ENCODE peak calls at places on chromosomes 16 and 17, in five cellular contexts. S is lower lobe of right lung, D is GM23338, Q is SK-N-SH, R is trophoblast cell. B is an unnamed sample.

GRCh38 chr17:80779336-80779735 is 212.3 kb upstream of the CHMP6 start:
- DNase-seq in S (no peak), Q (no peak), D (no peak), R (no peak), B (no peak)

GRCh38 chr17:37884516-37884915 is 39.7 kb upstream of the TBC1D3K start:
- DNase-seq in Q (no peak), S (no peak), D (peak; percentile 6), R (no peak), B (no peak)

GRCh38 chr16:68005786-68006286 is 6.6 kb upstream of the DPEP2 start:
- DNase-seq in Q (no peak), S (peak; percentile 77), D (peak; percentile 29), R (peak; percentile 79), B (no peak)

GRCh38 chr17:51670899-51671298 is 410.6 kb downstream of the UTP18 start:
- DNase-seq in R (no peak), Q (no peak), D (no peak), S (no peak), B (no peak)

GRCh38 chr16:57810197-57811024 is 8.1 kb upstream of the KIFC3 start:
- DNase-seq in D (peak; percentile 67), S (peak; percentile 90), R (peak; percentile 85), Q (no peak), B (peak; percentile 71)

GRCh38 chr16:20734782-20735181 is 6.8 kb downstream of the THUMPD1 start:
- DNase-seq in R (no peak), Q (no peak), S (no peak), D (no peak), B (no peak)

GRCh38 chr17:61701334-61701733 is 110.3 kb upstream of the NACA2 start:
- DNase-seq in S (no peak), Q (no peak), R (no peak), D (no peak), B (no peak)

GRCh38 chr17:39676198-39676819 is 8.1 kb downstream of the PNMT start:
- DNase-seq in Q (no peak), R (no peak), D (no peak), S (peak; percentile 89), B (no peak)

GRCh38 chr16:57372372-57373116 is at the start of gene CX3CL1:
- DNase-seq in D (peak; percentile 81), R (no peak), S (peak; percentile 62), Q (peak; percentile 92), B (no peak)

GRCh38 chr16:81711609-81712329 is 67.3 kb upstream of the PLCG2 start:
- DNase-seq in S (no peak), D (peak; percentile 58), R (peak; percentile 97), Q (peak; percentile 41), B (no peak)

GRCh38 chr16:26963109-26963508 is 103.6 kb upstream of the C16orf82 start:
- DNase-seq in R (peak; percentile 8), S (no peak), D (peak; percentile 81), Q (peak; percentile 27), B (no peak)

GRCh38 chr17:77332981-77333685 is 192.4 kb downstream of the SEC14L1 start:
- DNase-seq in Q (no peak), S (no peak), R (peak; percentile 59), D (no peak), B (no peak)

GRCh38 chr17:41895617-41896016 is 23.1 kb downstream of the ACLY start:
- DNase-seq in D (no peak), R (no peak), S (no peak), Q (peak; percentile 55), B (no peak)

GRCh38 chr17:49482144-49482817 is 12.8 kb upstream of the NGFR start:
- DNase-seq in R (no peak), Q (no peak), D (no peak), S (no peak), B (no peak)

GRCh38 chr16:10895053-10895946 is 18.3 kb downstream of the CIITA start:
- DNase-seq in D (peak; percentile 89), Q (no peak), S (no peak), R (peak; percentile 66), B (no peak)

GRCh38 chr16:89053725-89054029 is 40.0 kb upstream of the ACSF3 start:
- DNase-seq in Q (no peak), S (no peak), R (no peak), D (no peak), B (no peak)

GRCh38 chr17:45745843-45746494 is 38.2 kb upstream of the CRHR1 start:
- DNase-seq in S (no peak), Q (no peak), D (peak; percentile 60), R (no peak), B (no peak)

GRCh38 chr16:4280625-4281024 is 7.8 kb upstream of the TFAP4 start:
- DNase-seq in Q (no peak), D (no peak), S (no peak), R (no peak), B (no peak)

GRCh38 chr16:87330646-87331045 is 13.5 kb upstream of the C16orf95 start:
- DNase-seq in D (no peak), Q (no peak), S (peak; percentile 14), R (no peak), B (no peak)

GRCh38 chr17:65703891-65704290 is 142.4 kb upstream of the AXIN2 start:
- DNase-seq in R (no peak), S (no peak), D (no peak), Q (no peak), B (no peak)

GRCh38 chr17:48608921-48609505 is 1.8 kb downstream of the HOXB7 start:
- DNase-seq in Q (no peak), S (no peak), D (no peak), R (peak; percentile 5), B (no peak)

GRCh38 chr16:49986351-49987124 is 38.5 kb upstream of the CNEP1R1 start:
- DNase-seq in D (peak; percentile 40), S (no peak), R (peak; percentile 68), Q (peak; percentile 16), B (no peak)

GRCh38 chr17:34156741-34157589 is 98.1 kb upstream of the CCL2 start:
- DNase-seq in Q (peak; percentile 74), R (no peak), D (no peak), S (no peak), B (no peak)

GRCh38 chr17:10318540-10318939 is 54.3 kb downstream of the MYH13 start:
- DNase-seq in S (no peak), Q (no peak), D (peak; percentile 27), R (no peak), B (no peak)

GRCh38 chr17:20989481-20989880 is 53.3 kb downstream of the USP22 start:
- DNase-seq in S (no peak), D (no peak), Q (no peak), R (no peak), B (no peak)

GRCh38 chr16:13866073-13866472 is 53.9 kb upstream of the ERCC4 start:
- DNase-seq in Q (peak; percentile 32), D (peak; percentile 94), S (peak; percentile 73), R (peak; percentile 79), B (peak; percentile 36)

GRCh38 chr16:62648256-62648655 is 612.0 kb upstream of the CDH8 start:
- DNase-seq in D (no peak), S (no peak), Q (no peak), R (no peak), B (no peak)

GRCh38 chr16:89737341-89738071 is 16.2 kb downstream of the ZNF276 start:
- DNase-seq in R (no peak), S (no peak), Q (no peak), D (no peak), B (no peak)

GRCh38 chr16:28218109-28218508 is 6.3 kb upstream of the XPO6 start:
- DNase-seq in D (peak; percentile 78), Q (no peak), S (no peak), R (peak; percentile 70), B (peak; percentile 38)

GRCh38 chr16:46883353-46883689 is 841 bp upstream of the GPT2 start:
- DNase-seq in R (no peak), Q (no peak), D (no peak), S (no peak), B (no peak)

DNA sequence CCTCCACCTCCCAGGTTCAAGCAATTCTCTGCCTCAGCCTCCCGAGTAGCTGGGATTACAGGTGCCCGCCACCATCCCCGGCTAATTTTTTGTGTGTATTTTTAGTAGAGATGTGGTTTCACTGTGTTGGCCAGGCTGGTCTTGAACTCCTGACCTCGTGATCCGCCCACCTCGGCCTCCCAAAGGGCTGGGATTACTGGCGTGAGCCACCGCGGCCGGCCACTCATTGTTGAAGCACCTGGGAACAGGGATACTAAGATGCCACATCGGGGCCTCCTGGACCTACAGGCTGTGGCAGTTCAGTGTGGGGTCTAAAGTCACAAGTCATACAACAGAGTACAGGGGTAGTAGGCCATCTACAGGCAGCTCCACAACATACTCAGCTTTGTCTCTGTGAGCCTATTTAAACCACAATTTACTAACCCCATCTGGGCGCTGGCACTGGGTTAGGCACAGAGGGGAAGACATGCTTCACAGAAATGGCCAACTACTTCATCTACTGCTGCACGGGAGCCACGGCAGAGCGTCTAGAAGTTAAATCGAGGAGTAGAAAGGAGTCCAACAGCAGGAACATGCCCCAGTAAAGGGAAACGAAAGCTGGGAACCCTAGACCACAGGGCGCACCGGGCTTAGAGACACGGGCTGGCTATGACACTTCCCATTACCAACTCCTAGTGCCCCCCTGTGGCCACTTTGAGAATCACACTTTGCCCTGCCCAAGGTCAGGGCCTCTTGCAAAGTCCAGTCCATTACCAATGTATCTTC is 4.3 kb downstream of the VAMP2 start:
- DNase-seq in Q (peak; percentile 86), S (peak; percentile 93), R (peak; percentile 99), D (peak; percentile 96), B (peak; percentile 90)
- H3K4me1 ChIP-seq in Q (peaks cover 31% of the 10 kb centered on the region), S (peaks cover 67% of the 10 kb centered on the region), R (peaks cover 28% of the 10 kb centered on the region), D (peaks cover 30% of the 10 kb centered on the region), B (peaks cover 31% of the 10 kb centered on the region)

DNA sequence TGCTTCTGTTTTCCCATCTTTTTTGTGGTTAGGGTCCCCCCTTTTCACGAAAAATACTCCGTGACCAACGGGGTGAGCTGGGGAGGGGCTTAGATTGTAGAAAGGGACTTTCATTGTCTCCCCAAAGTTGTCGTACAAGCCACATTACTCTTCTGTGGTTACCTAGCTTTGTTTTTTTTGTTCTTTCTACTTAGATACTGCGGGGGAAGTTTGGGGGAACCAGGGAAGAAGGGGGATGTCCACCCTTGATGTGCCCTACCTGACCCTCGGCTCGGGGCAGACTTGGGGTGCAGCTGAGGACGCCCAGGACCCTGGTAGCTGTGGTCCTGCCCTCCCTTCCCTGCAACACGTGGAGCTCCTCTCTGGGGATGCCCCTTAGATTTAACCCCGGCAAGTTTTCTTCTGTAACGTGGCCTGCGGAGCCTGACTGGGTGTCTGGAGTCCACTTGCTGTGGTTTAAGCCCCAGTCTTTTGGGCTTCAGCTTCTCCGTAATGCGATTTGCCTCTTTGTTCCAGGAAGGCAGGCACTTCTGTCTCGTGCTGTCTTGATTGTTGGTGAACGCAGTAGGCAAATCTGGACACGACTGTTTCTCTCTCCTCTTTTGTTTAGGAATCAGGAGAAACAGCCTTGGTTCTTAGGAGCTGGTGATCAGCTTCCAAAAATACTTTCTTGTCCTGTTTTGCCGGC is 895 bp downstream of the ABCC1 start:
- DNase-seq in S (no peak), Q (peak; percentile 68), D (peak; percentile 31), R (peak; percentile 38), B (no peak)
- H3K27ac ChIP-seq in S (peak overlapping the region; percentile 89), Q (peak overlapping the region; percentile 52), D (peak overlapping the region; percentile 34), R (no peak overlapping the region), B (peak overlapping the region; percentile 98)

DNA sequence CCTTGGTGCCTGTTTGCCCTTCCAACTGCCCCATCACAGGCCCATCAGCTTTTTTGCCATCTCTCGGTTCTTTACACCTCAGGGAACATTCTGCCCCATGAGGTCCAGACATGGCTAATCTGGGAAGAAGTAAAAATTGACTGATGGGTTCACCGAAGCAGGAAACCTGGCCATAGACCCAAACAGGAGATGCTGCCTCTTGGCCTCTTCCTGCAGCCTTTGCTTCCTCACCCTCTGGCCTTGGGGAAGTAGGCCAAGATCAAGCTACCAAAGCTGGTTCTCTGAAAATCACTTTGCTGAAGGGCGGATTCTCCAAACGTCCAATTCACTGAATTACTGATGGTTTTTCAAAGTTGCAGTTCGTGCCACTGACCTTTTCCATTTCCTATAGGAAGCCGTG is 56.1 kb downstream of the ARSG start:
- DNase-seq in D (no peak), Q (no peak), R (no peak), S (no peak), B (no peak)
- H3K4me1 ChIP-seq in D (no peaks in the 10 kb centered on the region), Q (no peaks in the 10 kb centered on the region), R (peaks cover 18% of the 10 kb centered on the region), S (peaks cover 30% of the 10 kb centered on the region), B (no peaks in the 10 kb centered on the region)

GRCh38 chr17:5823219-5823618 is 238.9 kb upstream of the NLRP1 start:
- DNase-seq in R (no peak), S (no peak), D (no peak), Q (no peak), B (no peak)
- H3K27ac ChIP-seq in R (no peak overlapping the region), S (no peak overlapping the region), D (no peak overlapping the region), Q (no peak overlapping the region), B (no peak overlapping the region)

B was measured in Panc1.